ENCODE peak calls at places on chromosomes 1 and 21, in ten cellular contexts. H is fibroblast of the aortic adventitia, P is BJ, U is A549, J is body of pancreas, Z is fibroblast of mammary gland, V is endothelial cell of umbilical vein, Q is ovary, X is SK-N-SH, A is fibroblast of pulmonary artery. N is an unnamed sample.

GRCh38 chr1:212630159-212630900 is 21.8 kb downstream of the ATF3 start:
- DNase-seq in H (peak; percentile 46), P (no peak), U (peak; percentile 75), J (peak; percentile 62), Z (peak; percentile 62), V (peak; percentile 42), Q (no peak), X (peak; percentile 75), A (peak; percentile 53), N (no peak)

GRCh38 chr1:3577711-3578432 is 33.4 kb downstream of the MEGF6 start:
- DNase-seq in H (no peak), P (no peak), U (no peak), J (no peak), Z (no peak), V (no peak), Q (no peak), X (no peak), A (peak; percentile 78), N (no peak)

GRCh38 chr21:27033467-27033866 is 66.6 kb upstream of the ADAMTS5 start:
- DNase-seq in H (no peak), P (no peak), U (no peak), J (peak; percentile 14), Z (no peak), V (no peak), Q (peak; percentile 29), X (no peak), A (no peak), N (no peak)

GRCh38 chr1:54249798-54250497 is 50.0 kb downstream of the MRPL37 start:
- DNase-seq in H (peak; percentile 74), P (peak; percentile 1), U (peak; percentile 71), J (no peak), Z (peak; percentile 72), V (peak; percentile 51), Q (no peak), X (no peak), A (peak; percentile 65), N (no peak)

GRCh38 chr1:114130846-114131525 is 22.7 kb downstream of the SYT6 start:
- DNase-seq in H (no peak), P (no peak), U (no peak), J (no peak), Z (peak; percentile 16), V (no peak), Q (no peak), X (no peak), A (no peak), N (no peak)

GRCh38 chr1:168555521-168556046 is 11.8 kb upstream of the XCL2 start:
- DNase-seq in H (no peak), P (no peak), U (no peak), J (no peak), Z (no peak), V (no peak), Q (no peak), X (no peak), A (no peak), N (no peak)

GRCh38 chr1:96559707-96560588 is 161.6 kb upstream of the PTBP2 start:
- DNase-seq in H (peak; percentile 99), P (peak; percentile 85), U (no peak), J (no peak), Z (peak; percentile 100), V (no peak), Q (no peak), X (no peak), A (peak; percentile 98), N (peak; percentile 94)

GRCh38 chr1:96987186-96987703 is 265.7 kb downstream of the PTBP2 start:
- DNase-seq in H (no peak), P (no peak), U (no peak), J (no peak), Z (peak; percentile 35), V (no peak), Q (no peak), X (no peak), A (peak; percentile 45), N (no peak)

GRCh38 chr21:18265955-18266354 is 21.3 kb downstream of the CHODL start:
- DNase-seq in H (no peak), P (no peak), U (no peak), J (no peak), Z (no peak), V (no peak), Q (no peak), X (no peak), A (peak; percentile 1), N (no peak)
- TF ChIP-seq CTCF in H (no peak), P (no peak), U (no peak), J (no peak), Z (no peak), V (no peak), Q (no peak), X (peak; percentile 28), A (no peak), N (no peak)

GRCh38 chr1:39214714-39214997 is 10.2 kb downstream of the MACF1 start:
- DNase-seq in H (no peak), P (no peak), U (no peak), J (no peak), Z (no peak), V (no peak), Q (no peak), X (no peak), A (no peak), N (no peak)

GRCh38 chr1:39214021-39214713 is 9.7 kb downstream of the MACF1 start:
- DNase-seq in H (peak; percentile 56), P (no peak), U (no peak), J (no peak), Z (no peak), V (peak; percentile 65), Q (no peak), X (no peak), A (peak; percentile 60), N (no peak)

GRCh38 chr1:39212499-39212898 is 8.0 kb downstream of the MACF1 start:
- DNase-seq in H (no peak), P (no peak), U (no peak), J (no peak), Z (no peak), V (no peak), Q (no peak), X (no peak), A (no peak), N (no peak)

GRCh38 chr1:39213511-39214002 is 9.1 kb downstream of the MACF1 start:
- DNase-seq in H (peak; percentile 71), P (peak; percentile 53), U (no peak), J (no peak), Z (peak; percentile 44), V (peak; percentile 41), Q (no peak), X (no peak), A (peak; percentile 46), N (no peak)

DNA sequence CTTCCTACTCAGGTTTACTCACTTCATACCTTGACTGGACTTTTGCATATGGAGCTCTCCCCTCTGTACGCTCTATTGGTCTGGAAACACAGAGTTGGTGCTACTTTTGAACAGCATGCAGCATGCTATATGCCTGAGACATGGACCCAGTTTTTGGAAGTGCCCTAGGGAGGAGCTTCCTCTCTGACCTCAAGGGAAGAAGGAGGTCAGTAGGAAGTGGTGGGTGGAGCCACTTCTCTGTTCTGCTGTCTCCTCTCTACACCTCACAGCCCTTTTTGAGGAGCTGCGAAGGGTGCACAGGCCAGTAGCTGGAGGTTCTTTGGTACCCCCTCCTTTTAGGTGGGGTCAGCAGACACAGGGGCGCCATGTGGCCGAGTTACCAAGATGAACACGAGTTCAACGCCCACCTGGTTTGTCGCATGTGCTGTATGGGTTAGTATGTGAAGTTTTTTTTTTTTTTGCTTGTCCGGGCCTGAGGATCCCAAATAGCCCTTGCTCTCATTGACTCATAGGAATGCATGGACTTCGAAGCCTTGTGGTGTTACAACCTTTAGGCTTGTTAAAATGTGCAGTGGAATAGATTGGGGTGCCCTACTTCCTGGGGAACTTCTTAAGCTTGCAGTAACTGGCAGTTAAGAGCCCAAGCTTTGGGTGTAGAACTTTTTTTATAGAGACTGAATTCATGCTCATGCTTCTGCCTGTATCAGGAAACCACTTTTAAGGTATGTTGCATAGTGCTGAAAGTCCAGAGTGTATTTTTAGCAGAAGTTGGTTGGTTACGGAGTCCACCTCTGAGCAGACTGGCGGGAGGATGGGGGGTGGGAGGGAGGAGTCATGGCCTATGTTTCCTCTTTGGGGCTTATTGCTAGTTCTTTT is 10.7 kb downstream of the MACF1 start:
- DNase-seq in H (no peak), P (no peak), U (no peak), J (no peak), Z (no peak), V (no peak), Q (no peak), X (no peak), A (no peak), N (no peak)
- H3K4me3 ChIP-seq in H (no peak overlapping the region), P (no peak overlapping the region), U (no peak overlapping the region), J (no peak overlapping the region), Z (no peak overlapping the region), V (no peak overlapping the region), Q (no peak overlapping the region), X (no peak overlapping the region), A (no peak overlapping the region), N (no peak overlapping the region)

GRCh38 chr1:240033406-240033805 is 58.3 kb upstream of the FMN2 start:
- DNase-seq in H (no peak), P (no peak), U (no peak), J (no peak), Z (no peak), V (no peak), Q (no peak), X (no peak), A (no peak), N (no peak)

GRCh38 chr1:240029418-240029817 is 62.3 kb upstream of the FMN2 start:
- DNase-seq in H (peak; percentile 7), P (peak; percentile 32), U (no peak), J (no peak), Z (peak; percentile 17), V (no peak), Q (no peak), X (no peak), A (no peak), N (no peak)

GRCh38 chr1:240030236-240030635 is 61.4 kb upstream of the FMN2 start:
- DNase-seq in H (peak; percentile 17), P (peak; percentile 50), U (no peak), J (no peak), Z (no peak), V (no peak), Q (no peak), X (no peak), A (peak; percentile 22), N (peak; percentile 17)

GRCh38 chr1:240031414-240031813 is 60.3 kb upstream of the FMN2 start:
- DNase-seq in H (peak; percentile 34), P (peak; percentile 55), U (peak; percentile 18), J (no peak), Z (peak; percentile 68), V (peak; percentile 55), Q (no peak), X (no peak), A (peak; percentile 22), N (peak; percentile 46)

DNA sequence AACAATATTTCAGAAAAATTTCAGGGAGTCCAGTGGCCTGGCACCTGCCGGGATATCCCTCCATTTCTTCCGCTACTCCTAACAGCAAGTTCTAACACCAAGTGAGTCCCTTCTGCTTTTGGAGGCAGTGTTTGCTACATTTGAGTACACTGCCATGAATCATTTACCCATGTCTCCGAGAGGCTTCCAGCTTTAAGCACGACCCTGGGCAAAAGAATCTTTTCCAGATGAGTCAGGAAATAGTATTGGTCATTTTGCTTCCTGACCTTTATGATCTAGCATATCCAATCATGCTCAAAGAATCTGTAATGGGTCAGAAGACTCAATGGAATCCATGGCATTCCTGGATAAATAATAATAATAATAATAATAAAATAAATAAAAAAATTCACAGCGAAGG is 60.7 kb upstream of the FMN2 start:
- DNase-seq in H (peak; percentile 88), P (peak; percentile 98), U (peak; percentile 68), J (no peak), Z (peak; percentile 95), V (peak; percentile 78), Q (no peak), X (no peak), A (peak; percentile 82), N (peak; percentile 92)
- TF ChIP-seq CTCF in H (no peak), P (no peak), U (no peak), J (no peak), Z (no peak), V (no peak), Q (no peak), X (no peak), A (no peak), N (no peak)

GRCh38 chr1:42587753-42588152 is 70.5 kb upstream of the PPIH start:
- DNase-seq in H (no peak), P (no peak), U (no peak), J (no peak), Z (no peak), V (no peak), Q (no peak), X (no peak), A (no peak), N (no peak)

DNA sequence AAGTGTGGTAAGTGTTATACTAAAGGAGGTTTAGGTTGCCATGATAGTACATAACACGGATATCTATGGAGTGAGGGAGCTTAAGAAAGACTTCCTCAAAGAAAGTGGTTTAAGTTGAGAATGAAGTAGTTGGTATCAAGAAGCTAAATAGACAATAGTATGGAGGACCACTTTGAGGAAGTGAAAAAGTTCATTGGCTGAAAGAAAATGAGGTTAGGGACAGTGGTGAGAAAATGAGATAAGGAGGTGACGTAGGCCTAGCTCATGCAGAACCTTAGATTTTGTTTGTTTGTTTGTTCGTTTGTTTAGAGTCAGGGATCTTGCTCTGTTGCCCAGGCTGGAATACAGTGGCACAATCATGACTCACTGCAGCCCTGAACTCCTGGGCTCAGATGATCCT is 72.2 kb upstream of the PPIH start:
- DNase-seq in H (no peak), P (no peak), U (no peak), J (no peak), Z (no peak), V (no peak), Q (no peak), X (no peak), A (no peak), N (no peak)
- H3K4me3 ChIP-seq in H (no peak overlapping the region), P (no peak overlapping the region), U (no peak overlapping the region), J (no peak overlapping the region), Z (no peak overlapping the region), V (no peak overlapping the region), Q (no peak overlapping the region), X (no peak overlapping the region), A (no peak overlapping the region), N (no peak overlapping the region)